ENCODE peak calls at places on chromosome 21, in eight cellular contexts. U is thoracic aorta; V is left ventricle myocardium inferior; Z is tibial artery; R is CD4-positive, alpha-beta memory T cell; H is DND-41; G is H9; L is uterus. D is an unnamed sample. For H3K9me3, the result is how much of the 10 kb centered on the place peaks cover.

GRCh38 chr21:17911628-17912027 is 92.5 kb upstream of the C21orf91 start:
- DNase-seq in U (no peak), V (no peak), Z (no peak), R (no peak), H (no peak), G (no peak), L (no peak), D (no peak)

GRCh38 chr21:45554477-45555175 is 12.4 kb upstream of the SLC19A1 start:
- DNase-seq in U (no peak), V (peak), Z (peak), R (peak), H (peak), G (peak), L (peak), D (peak)

GRCh38 chr21:41965045-41965444 is 11.2 kb upstream of the C2CD2 start:
- DNase-seq in U (no peak), V (no peak), Z (no peak), R (no peak), H (no peak), G (no peak), L (no peak), D (no peak)

GRCh38 chr21:31730687-31731111 is 1.2 kb downstream of the SCAF4 start:
- DNase-seq in U (no peak), V (no peak), Z (no peak), R (no peak), H (peak), G (peak), L (no peak), D (no peak)

GRCh38 chr21:15134711-15135110 is 69.9 kb upstream of the NRIP1 start:
- DNase-seq in U (no peak), V (no peak), Z (no peak), R (no peak), H (no peak), G (no peak), L (no peak), D (no peak)

GRCh38 chr21:46063227-46063626 is 34.7 kb upstream of the COL6A2 start:
- DNase-seq in U (no peak), V (no peak), Z (no peak), R (no peak), H (no peak), G (no peak), L (no peak), D (no peak)

GRCh38 chr21:41403966-41404365 is 22.1 kb upstream of the MX1 start:
- DNase-seq in U (no peak), V (no peak), Z (peak), R (no peak), H (no peak), G (peak), L (no peak), D (no peak)

GRCh38 chr21:25449950-25450349 is 157.3 kb downstream of the MRPL39 start:
- DNase-seq in U (no peak), V (no peak), Z (no peak), R (no peak), H (no peak), G (no peak), L (no peak), D (no peak)

GRCh38 chr21:40176732-40177131 is 309.5 kb downstream of the PCP4 start:
- DNase-seq in U (no peak), V (no peak), Z (no peak), R (no peak), H (no peak), G (no peak), L (no peak), D (no peak)

GRCh38 chr21:40422851-40423635 is 423.9 kb downstream of the DSCAM start:
- DNase-seq in U (no peak), V (no peak), Z (no peak), R (no peak), H (no peak), G (no peak), L (no peak), D (no peak)

GRCh38 chr21:27837933-27838332 is 871.0 kb upstream of the ADAMTS5 start:
- DNase-seq in U (no peak), V (no peak), Z (no peak), R (no peak), H (no peak), G (no peak), L (no peak), D (no peak)

GRCh38 chr21:44013380-44014088 is 1.4 kb downstream of the TRAPPC10 start:
- DNase-seq in U (no peak), V (no peak), Z (no peak), R (peak), H (peak), G (no peak), L (no peak), D (peak)

GRCh38 chr21:38491536-38491935 is 6.7 kb downstream of the ERG start:
- DNase-seq in U (no peak), V (no peak), Z (no peak), R (no peak), H (no peak), G (no peak), L (no peak), D (no peak)

GRCh38 chr21:29309703-29310102 is 11.0 kb downstream of the BACH1 start:
- DNase-seq in U (no peak), V (no peak), Z (no peak), R (no peak), H (no peak), G (no peak), L (no peak), D (no peak)
- H3K9me3 ChIP-seq in U (under half), V (under half), Z (under half), R (under half), H (under half), G (under half), L (under half), D (under half)

GRCh38 chr21:19731251-19731650 is 1267.0 kb upstream of the NCAM2 start:
- DNase-seq in U (no peak), V (no peak), Z (no peak), R (no peak), H (no peak), G (no peak), L (no peak), D (no peak)
- H3K9me3 ChIP-seq in U (under half), V (under half), Z (under half), R (under half), H (under half), G (under half), L (under half), D (under half)

GRCh38 chr21:8992731-8993174 is 1528.6 kb upstream of the TPTE start:
- DNase-seq in U (no peak), V (no peak), Z (no peak), R (no peak), H (no peak), G (peak), L (no peak), D (no peak)
- H3K9me3 ChIP-seq in U (under half), V (under half), Z (under half), R (under half), H (half or more), G (half or more), L (under half), D (under half)

GRCh38 chr21:36104306-36105300 is 30.3 kb upstream of the CBR3 start:
- DNase-seq in U (no peak), V (peak), Z (no peak), R (peak), H (peak), G (peak), L (peak), D (peak)

GRCh38 chr21:36100971-36101641 is 31.3 kb downstream of the CBR1 start:
- DNase-seq in U (no peak), V (no peak), Z (no peak), R (no peak), H (no peak), G (no peak), L (no peak), D (no peak)

GRCh38 chr21:36103434-36103833 is 31.4 kb upstream of the CBR3 start:
- DNase-seq in U (no peak), V (no peak), Z (no peak), R (no peak), H (no peak), G (no peak), L (no peak), D (no peak)

GRCh38 chr21:36109868-36110267 is 25.0 kb upstream of the CBR3 start:
- DNase-seq in U (no peak), V (no peak), Z (no peak), R (no peak), H (no peak), G (no peak), L (no peak), D (no peak)

DNA sequence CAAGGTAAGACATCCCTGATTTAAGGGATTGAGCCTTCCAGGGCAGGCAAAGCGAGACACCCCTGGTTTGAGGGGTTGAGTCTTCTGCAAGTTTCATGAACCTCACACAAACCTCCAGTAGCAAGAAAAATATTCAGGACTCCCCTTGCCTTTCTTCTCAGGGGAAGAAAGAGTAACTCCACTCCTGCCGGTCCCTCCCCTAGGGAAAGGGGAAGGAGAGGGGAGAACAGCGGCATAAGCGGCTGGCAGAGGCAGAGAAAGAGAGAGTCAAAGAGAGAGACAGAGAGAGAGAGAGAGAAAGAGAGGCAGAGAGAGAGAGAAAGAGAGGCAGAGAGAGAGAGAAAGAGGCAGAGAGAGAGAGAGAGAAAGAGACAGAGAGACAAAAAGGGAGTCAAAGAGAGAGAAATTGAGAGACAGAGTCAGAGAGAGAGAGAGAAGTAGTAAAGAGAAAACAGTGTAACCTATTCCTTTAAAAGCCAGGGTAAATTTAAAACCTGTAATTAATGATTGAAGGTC is 29.5 kb upstream of the CBR3 start:
- DNase-seq in U (no peak), V (no peak), Z (no peak), R (no peak), H (no peak), G (no peak), L (no peak), D (no peak)
- H3K9me3 ChIP-seq in U (under half), V (under half), Z (under half), R (under half), H (under half), G (under half), L (under half), D (under half)